ENCODE peak calls at places on chromosomes 3 and 15, in five cellular contexts. O, A, C, Y and V are unnamed samples.

GRCh38 chr15:88849376-88850122 is 45.8 kb downstream of the HAPLN3 start:
- DNase-seq in O (no peak), A (no peak), Y (no peak), C (no peak), V (no peak)

GRCh38 chr15:60021589-60022378 is 17.7 kb downstream of the FOXB1 start:
- DNase-seq in O (no peak), A (no peak), Y (no peak), C (no peak), V (peak; percentile 48)

GRCh38 chr3:46972396-46972795 is 4.1 kb downstream of the CCDC12 start:
- DNase-seq in O (no peak), A (no peak), Y (peak; percentile 46), C (peak; percentile 47), V (no peak)

GRCh38 chr3:16319723-16320122 is 54.7 kb downstream of the OXNAD1 start:
- DNase-seq in C (no peak), O (no peak), Y (no peak), A (no peak), V (no peak)

GRCh38 chr3:16897254-16897926 is 12.6 kb downstream of the PLCL2 start:
- DNase-seq in C (peak; percentile 91), O (no peak), A (no peak), Y (peak; percentile 76), V (peak; percentile 60)

GRCh38 chr15:89860851-89861360 is 32.9 kb downstream of the AP3S2 start:
- DNase-seq in A (no peak), C (no peak), O (no peak), Y (no peak), V (no peak)

GRCh38 chr3:106825962-106826605 is 551.2 kb upstream of the CCDC54 start:
- DNase-seq in A (peak; percentile 52), C (no peak), Y (no peak), O (no peak), V (no peak)

GRCh38 chr3:13702226-13702820 is 153.4 kb downstream of the FBLN2 start:
- DNase-seq in Y (no peak), O (no peak), A (no peak), C (no peak), V (no peak)

GRCh38 chr3:120227710-120228347 is 57.2 kb downstream of the GPR156 start:
- DNase-seq in O (no peak), Y (peak; percentile 9), A (peak; percentile 25), C (no peak), V (no peak)

GRCh38 chr3:64449026-64449425 is 223.8 kb upstream of the PRICKLE2 start:
- DNase-seq in O (no peak), C (no peak), Y (peak; percentile 59), A (no peak), V (no peak)

GRCh38 chr3:152413244-152413643 is 144.5 kb downstream of the MBNL1 start:
- DNase-seq in C (no peak), O (no peak), A (no peak), Y (no peak), V (no peak)

GRCh38 chr3:124266517-124266916 is 274.6 kb upstream of the ROPN1 start:
- DNase-seq in Y (no peak), O (no peak), C (no peak), A (no peak), V (no peak)

GRCh38 chr3:17194116-17194515 is 309.4 kb downstream of the PLCL2 start:
- DNase-seq in C (no peak), Y (no peak), O (no peak), A (no peak), V (no peak)

GRCh38 chr3:143071776-143072175 is 47.8 kb upstream of the CHST2 start:
- DNase-seq in C (no peak), O (no peak), A (no peak), Y (no peak), V (no peak)

GRCh38 chr3:63130625-63131024 is 147.5 kb upstream of the SYNPR start:
- DNase-seq in O (no peak), C (no peak), Y (no peak), A (peak; percentile 46), V (no peak)

GRCh38 chr3:182435860-182436259 is 357.4 kb upstream of the ATP11B start:
- DNase-seq in Y (no peak), O (no peak), C (no peak), A (no peak), V (no peak)

GRCh38 chr3:54123538-54124196 is 1.3 kb downstream of the CACNA2D3 start:
- DNase-seq in A (peak; percentile 34), C (no peak), O (no peak), Y (no peak), V (no peak)

GRCh38 chr3:147939425-147940196 is 530.4 kb downstream of the ZIC1 start:
- DNase-seq in Y (no peak), O (no peak), A (peak; percentile 20), C (no peak), V (no peak)

GRCh38 chr3:55180936-55181535 is 253.2 kb upstream of the LRTM1 start:
- DNase-seq in O (no peak), A (peak; percentile 74), Y (peak; percentile 49), C (peak; percentile 67), V (peak; percentile 21)

GRCh38 chr3:168467085-168467714 is 371.5 kb upstream of the GOLIM4 start:
- DNase-seq in C (no peak), O (peak; percentile 31), A (peak; percentile 76), Y (peak; percentile 71), V (no peak)

GRCh38 chr3:56491566-56491965 is 23.3 kb upstream of the ERC2 start:
- DNase-seq in C (no peak), A (no peak), O (no peak), Y (no peak), V (no peak)

GRCh38 chr3:82130056-82130455 is 368.6 kb upstream of the GBE1 start:
- DNase-seq in A (no peak), O (no peak), C (no peak), Y (peak; percentile 16), V (no peak)

GRCh38 chr3:44860117-44860516 is 1.6 kb upstream of the TMEM42 start:
- DNase-seq in C (no peak), O (no peak), Y (no peak), A (no peak), V (no peak)

GRCh38 chr3:4782095-4782494 is 197.1 kb upstream of the BHLHE40 start:
- DNase-seq in C (no peak), O (no peak), A (no peak), Y (no peak), V (no peak)

GRCh38 chr3:4994823-4995499 is 15.7 kb downstream of the BHLHE40 start:
- DNase-seq in A (no peak), O (no peak), Y (peak; percentile 75), C (no peak), V (no peak)

GRCh38 chr3:77191014-77191413 is 151.1 kb downstream of the ROBO2 start:
- DNase-seq in O (no peak), A (no peak), Y (no peak), C (no peak), V (no peak)

GRCh38 chr3:37712918-37713819 is 148.5 kb upstream of the CTDSPL start:
- DNase-seq in Y (no peak), C (no peak), O (no peak), A (no peak), V (no peak)

GRCh38 chr3:38597502-38598060 is 51.9 kb downstream of the SCN5A start:
- DNase-seq in O (no peak), A (no peak), Y (no peak), C (no peak), V (no peak)

DNA sequence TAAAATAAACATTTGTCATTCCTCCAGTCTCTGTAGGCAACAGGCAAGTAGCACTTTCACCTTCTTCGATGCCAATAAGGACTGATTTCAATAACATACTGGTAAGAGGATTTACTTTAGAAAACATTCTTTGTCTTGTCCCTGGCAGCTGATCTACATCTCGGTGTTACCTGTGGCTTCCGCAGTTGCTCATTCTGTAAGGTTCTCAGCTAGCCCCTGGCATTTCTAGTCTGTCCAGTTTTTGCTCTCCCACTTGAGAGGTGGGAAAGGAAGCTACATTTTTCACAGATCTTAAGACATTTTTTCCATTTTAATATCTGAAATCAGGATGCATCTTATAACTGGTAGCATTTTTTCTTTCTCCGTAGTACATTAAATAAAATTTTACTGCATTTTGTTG is 19.7 kb upstream of the MAP6D1 start:
- DNase-seq in C (no peak), Y (no peak), A (no peak), O (no peak), V (no peak)
- H3K4me3 ChIP-seq in C (no peak overlapping the region), Y (no peak overlapping the region), A (no peak overlapping the region), O (no peak overlapping the region), V (no peak overlapping the region)

DNA sequence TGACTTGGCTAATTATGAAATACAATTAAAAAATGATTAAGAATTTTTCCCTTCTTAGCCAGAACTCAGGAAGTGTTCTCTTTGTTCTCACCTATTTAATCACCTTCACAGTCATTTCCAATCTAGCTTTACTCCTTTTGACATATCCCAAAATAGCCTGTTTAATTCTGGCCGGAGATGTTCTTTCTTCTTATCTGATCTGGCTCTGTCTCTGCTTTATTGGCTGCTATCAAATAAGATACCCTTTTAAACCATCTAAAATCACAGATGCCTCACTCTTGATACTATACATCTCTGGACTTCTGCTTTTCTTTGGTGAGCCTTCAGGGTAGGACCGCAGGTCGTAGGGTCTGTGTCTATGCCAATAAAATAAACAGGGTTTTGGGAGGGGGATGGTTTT is 319.2 kb upstream of the SEMA6D start:
- DNase-seq in Y (no peak), O (no peak), C (no peak), A (no peak), V (no peak)
- H3K4me3 ChIP-seq in Y (no peak overlapping the region), O (no peak overlapping the region), C (no peak overlapping the region), A (no peak overlapping the region), V (no peak overlapping the region)

GRCh38 chr3:129224984-129225393 is 24.4 kb upstream of the COPG1 start:
- DNase-seq in A (no peak), O (no peak), Y (no peak), C (peak; percentile 36), V (no peak)
- H3K4me3 ChIP-seq in A (no peak overlapping the region), O (no peak overlapping the region), Y (no peak overlapping the region), C (no peak overlapping the region), V (no peak overlapping the region)

GRCh38 chr15:74789171-74789627 is 7.3 kb downstream of the CSK start:
- DNase-seq in Y (peak; percentile 89), O (no peak), A (no peak), C (peak; percentile 72), V (no peak)

GRCh38 chr15:74787251-74788041 is 5.6 kb downstream of the CSK start:
- DNase-seq in O (peak; percentile 81), Y (peak; percentile 97), A (peak; percentile 90), C (peak; percentile 97), V (peak; percentile 98)

GRCh38 chr15:74786659-74787165 is 4.8 kb downstream of the CSK start:
- DNase-seq in C (peak; percentile 57), O (no peak), A (no peak), Y (peak; percentile 74), V (no peak)

GRCh38 chr15:74788716-74789151 is 6.9 kb downstream of the CSK start:
- DNase-seq in A (peak; percentile 60), Y (peak; percentile 97), C (peak; percentile 87), O (no peak), V (peak; percentile 73)

DNA sequence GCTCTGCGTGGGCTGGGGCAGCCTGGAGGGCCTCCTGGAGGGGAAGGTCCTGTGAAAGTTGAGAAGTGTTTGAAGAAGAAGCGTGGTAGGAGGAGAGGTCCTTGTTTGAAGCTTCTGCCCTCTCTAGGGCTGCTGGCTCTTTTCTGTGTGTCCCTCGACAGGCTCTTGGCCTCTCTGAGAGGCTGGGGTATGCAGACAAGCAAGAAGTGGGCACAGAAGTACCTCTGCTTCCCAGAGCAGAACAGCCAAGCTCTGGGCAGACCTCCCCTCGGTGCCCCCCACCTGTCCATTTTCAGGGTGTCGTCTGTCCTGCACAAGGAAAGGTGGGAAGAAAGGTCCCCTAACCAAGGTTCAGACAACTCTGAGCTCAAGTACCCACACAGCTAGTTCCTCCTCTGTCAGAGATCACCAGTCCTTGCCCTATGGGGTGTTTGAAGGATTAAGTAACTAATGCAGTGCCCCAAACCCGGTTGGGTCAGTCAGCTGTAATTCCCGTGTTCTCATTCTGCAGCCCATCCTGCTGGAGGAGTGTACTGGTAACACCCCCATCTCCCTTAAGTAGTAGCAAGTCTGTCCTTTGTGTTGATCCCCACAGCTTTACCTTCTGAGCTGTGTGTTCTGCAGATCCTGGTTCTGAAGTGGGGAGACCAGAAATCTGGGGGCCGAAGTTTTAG is 6.3 kb downstream of the CSK start:
- DNase-seq in O (no peak), Y (no peak), A (no peak), C (peak; percentile 54), V (no peak)
- H3K4me3 ChIP-seq in O (no peak overlapping the region), Y (peak overlapping the region; percentile 98), A (no peak overlapping the region), C (peak overlapping the region; percentile 97), V (peak overlapping the region; percentile 46)